ENCODE peak calls at places on chromosomes 12 and 14, in five cellular contexts. One of them, this sample, is unnamed.

GRCh38 chr12:47361389-47362031 is 281.8 kb upstream of the AMIGO2 start:
- DNase-seq in ovary: peak
- DNase-seq in astrocyte: no peak
- DNase-seq in AG04450: no peak
- DNase-seq in left ventricle myocardium inferior: no peak
- DNase-seq in this sample: no peak

GRCh38 chr12:85872497-85873091 is 1.5 kb upstream of the NTS start:
- DNase-seq in ovary: no peak
- DNase-seq in astrocyte: peak
- DNase-seq in AG04450: peak
- DNase-seq in left ventricle myocardium inferior: no peak
- DNase-seq in this sample: peak

GRCh38 chr14:60862283-60862682 is 118.6 kb downstream of the TRMT5 start:
- DNase-seq in ovary: peak
- DNase-seq in astrocyte: no peak
- DNase-seq in AG04450: no peak
- DNase-seq in left ventricle myocardium inferior: no peak
- DNase-seq in this sample: no peak

GRCh38 chr12:93180566-93180965 is 197.2 kb upstream of the NUDT4 start:
- DNase-seq in ovary: no peak
- DNase-seq in astrocyte: no peak
- DNase-seq in AG04450: no peak
- DNase-seq in left ventricle myocardium inferior: no peak
- DNase-seq in this sample: no peak

GRCh38 chr12:54294152-54294913 is 6.5 kb downstream of the NFE2 start:
- DNase-seq in ovary: no peak
- DNase-seq in astrocyte: no peak
- DNase-seq in AG04450: no peak
- DNase-seq in left ventricle myocardium inferior: peak
- DNase-seq in this sample: no peak

GRCh38 chr12:13036881-13037280 is 7.3 kb upstream of the FAM234B start:
- DNase-seq in ovary: no peak
- DNase-seq in astrocyte: no peak
- DNase-seq in AG04450: peak
- DNase-seq in left ventricle myocardium inferior: no peak
- DNase-seq in this sample: no peak

GRCh38 chr14:63632932-63633514 is 8.6 kb downstream of the WDR89 start:
- DNase-seq in ovary: no peak
- DNase-seq in astrocyte: no peak
- DNase-seq in AG04450: no peak
- DNase-seq in left ventricle myocardium inferior: no peak
- DNase-seq in this sample: no peak

GRCh38 chr14:90368946-90369721 is 27.7 kb upstream of the CALM1 start:
- DNase-seq in ovary: no peak
- DNase-seq in astrocyte: peak
- DNase-seq in AG04450: no peak
- DNase-seq in left ventricle myocardium inferior: no peak
- DNase-seq in this sample: no peak

GRCh38 chr12:13342971-13343370 is 146.4 kb downstream of the EMP1 start:
- DNase-seq in ovary: no peak
- DNase-seq in astrocyte: peak
- DNase-seq in AG04450: no peak
- DNase-seq in left ventricle myocardium inferior: no peak
- DNase-seq in this sample: no peak

GRCh38 chr12:21912318-21912717 is 28.9 kb downstream of the ABCC9 start:
- DNase-seq in ovary: no peak
- DNase-seq in astrocyte: peak
- DNase-seq in AG04450: no peak
- DNase-seq in left ventricle myocardium inferior: no peak
- DNase-seq in this sample: no peak

GRCh38 chr12:131287938-131288797 is 334.5 kb downstream of the ADGRD1 start:
- DNase-seq in ovary: no peak
- DNase-seq in astrocyte: no peak
- DNase-seq in AG04450: no peak
- DNase-seq in left ventricle myocardium inferior: no peak
- DNase-seq in this sample: no peak

GRCh38 chr14:63918411-63918810 is 65.6 kb downstream of the SYNE2 start:
- DNase-seq in ovary: no peak
- DNase-seq in astrocyte: no peak
- DNase-seq in AG04450: no peak
- DNase-seq in left ventricle myocardium inferior: no peak
- DNase-seq in this sample: peak

GRCh38 chr14:101706509-101707284 is 54.8 kb upstream of the PPP2R5C start:
- DNase-seq in ovary: no peak
- DNase-seq in astrocyte: no peak
- DNase-seq in AG04450: no peak
- DNase-seq in left ventricle myocardium inferior: no peak
- DNase-seq in this sample: no peak

GRCh38 chr12:116241157-116241772 is 36.2 kb downstream of the MED13L start:
- DNase-seq in ovary: no peak
- DNase-seq in astrocyte: no peak
- DNase-seq in AG04450: no peak
- DNase-seq in left ventricle myocardium inferior: no peak
- DNase-seq in this sample: no peak

GRCh38 chr12:49057888-49058287 is 2.7 kb downstream of the KMT2D start:
- DNase-seq in ovary: no peak
- DNase-seq in astrocyte: no peak
- DNase-seq in AG04450: no peak
- DNase-seq in left ventricle myocardium inferior: no peak
- DNase-seq in this sample: no peak

GRCh38 chr12:20865873-20866272 is 55.4 kb downstream of the SLCO1B3 start:
- DNase-seq in ovary: no peak
- DNase-seq in astrocyte: peak
- DNase-seq in AG04450: no peak
- DNase-seq in left ventricle myocardium inferior: no peak
- DNase-seq in this sample: no peak

GRCh38 chr14:96245710-96246534 is 10.1 kb upstream of the BDKRB1 start:
- DNase-seq in ovary: no peak
- DNase-seq in astrocyte: peak
- DNase-seq in AG04450: no peak
- DNase-seq in left ventricle myocardium inferior: no peak
- DNase-seq in this sample: no peak

GRCh38 chr14:23186913-23187654 is 3.6 kb upstream of the SLC7A8 start:
- DNase-seq in ovary: no peak
- DNase-seq in astrocyte: peak
- DNase-seq in AG04450: peak
- DNase-seq in left ventricle myocardium inferior: no peak
- DNase-seq in this sample: no peak

GRCh38 chr14:100612879-100613455 is 25.8 kb upstream of the BEGAIN start:
- DNase-seq in ovary: no peak
- DNase-seq in astrocyte: no peak
- DNase-seq in AG04450: no peak
- DNase-seq in left ventricle myocardium inferior: no peak
- DNase-seq in this sample: no peak

GRCh38 chr14:32507029-32507984 is 178.2 kb downstream of the AKAP6 start:
- DNase-seq in ovary: no peak
- DNase-seq in astrocyte: peak
- DNase-seq in AG04450: peak
- DNase-seq in left ventricle myocardium inferior: no peak
- DNase-seq in this sample: peak

GRCh38 chr12:122835693-122836026 is 403 bp downstream of the HIP1R start:
- DNase-seq in ovary: no peak
- DNase-seq in astrocyte: no peak
- DNase-seq in AG04450: no peak
- DNase-seq in left ventricle myocardium inferior: no peak
- DNase-seq in this sample: no peak

GRCh38 chr12:113422929-113423669 is 919 bp downstream of the SDSL start:
- DNase-seq in ovary: no peak
- DNase-seq in astrocyte: no peak
- DNase-seq in AG04450: no peak
- DNase-seq in left ventricle myocardium inferior: no peak
- DNase-seq in this sample: no peak
- H3K4me3 ChIP-seq in ovary: peak
- H3K4me3 ChIP-seq in astrocyte: peak
- H3K4me3 ChIP-seq in AG04450: peak
- H3K4me3 ChIP-seq in left ventricle myocardium inferior: peak
- H3K4me3 ChIP-seq in this sample: peak

DNA sequence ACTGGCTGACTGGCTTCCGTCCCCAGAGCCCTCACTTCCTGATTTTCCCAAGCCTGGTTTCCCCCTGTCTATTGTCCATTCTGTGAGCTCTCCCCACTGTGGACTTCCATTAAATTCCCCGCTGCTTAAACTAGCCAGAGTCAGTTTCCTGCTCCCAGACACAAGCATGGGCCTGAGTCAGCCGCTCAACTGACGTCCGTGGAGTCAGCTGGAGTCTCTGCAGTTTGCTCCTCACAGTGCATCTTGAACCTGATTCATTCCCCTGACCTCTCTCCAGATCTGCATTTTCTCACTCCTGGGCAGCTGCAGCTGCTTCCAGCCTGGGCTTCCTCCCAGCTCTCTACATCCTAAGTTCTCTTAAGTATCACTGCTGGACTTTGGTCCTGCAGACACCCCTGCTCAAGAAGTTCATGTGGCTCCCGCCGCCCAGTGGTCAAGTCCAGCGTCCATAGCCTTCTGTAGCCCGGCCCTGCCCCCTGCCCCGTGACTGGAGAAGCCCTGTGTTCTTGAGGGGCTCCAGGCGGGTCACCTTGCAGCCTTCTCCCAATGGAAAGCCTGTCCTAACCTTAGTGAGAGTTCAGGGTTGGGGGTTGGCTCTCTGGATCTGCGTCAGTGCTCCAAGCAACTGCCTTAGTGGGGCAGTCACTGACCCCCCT is 20.0 kb downstream of the NFKBIA start:
- DNase-seq in ovary: peak
- DNase-seq in astrocyte: peak
- DNase-seq in AG04450: peak
- DNase-seq in left ventricle myocardium inferior: peak
- DNase-seq in this sample: peak
- TF ChIP-seq CTCF in ovary: no peak
- TF ChIP-seq CTCF in astrocyte: no peak
- TF ChIP-seq CTCF in AG04450: peak
- TF ChIP-seq CTCF in left ventricle myocardium inferior: peak
- TF ChIP-seq CTCF in this sample: peak

GRCh38 chr12:6791931-6792520 is 2.7 kb downstream of the CD4 start:
- DNase-seq in ovary: no peak
- DNase-seq in astrocyte: no peak
- DNase-seq in AG04450: no peak
- DNase-seq in left ventricle myocardium inferior: no peak
- DNase-seq in this sample: no peak
- H3K4me3 ChIP-seq in ovary: no peak
- H3K4me3 ChIP-seq in astrocyte: no peak
- H3K4me3 ChIP-seq in AG04450: no peak
- H3K4me3 ChIP-seq in left ventricle myocardium inferior: peak
- H3K4me3 ChIP-seq in this sample: no peak

GRCh38 chr12:113119980-113120669 is 15.4 kb downstream of the RASAL1 start:
- DNase-seq in ovary: no peak
- DNase-seq in astrocyte: no peak
- DNase-seq in AG04450: no peak
- DNase-seq in left ventricle myocardium inferior: no peak
- DNase-seq in this sample: no peak
- TF ChIP-seq CTCF in ovary: no peak
- TF ChIP-seq CTCF in astrocyte: no peak
- TF ChIP-seq CTCF in AG04450: no peak
- TF ChIP-seq CTCF in left ventricle myocardium inferior: no peak
- TF ChIP-seq CTCF in this sample: no peak

GRCh38 chr14:69613312-69614073 is 2.1 kb downstream of the SUSD6 start:
- DNase-seq in ovary: no peak
- DNase-seq in astrocyte: no peak
- DNase-seq in AG04450: no peak
- DNase-seq in left ventricle myocardium inferior: no peak
- DNase-seq in this sample: no peak
- H3K4me3 ChIP-seq in ovary: peak
- H3K4me3 ChIP-seq in astrocyte: peak
- H3K4me3 ChIP-seq in AG04450: peak
- H3K4me3 ChIP-seq in left ventricle myocardium inferior: peak
- H3K4me3 ChIP-seq in this sample: peak

GRCh38 chr14:21825147-21825743 is 151.6 kb upstream of the OR4E1 start:
- DNase-seq in ovary: no peak
- DNase-seq in astrocyte: no peak
- DNase-seq in AG04450: no peak
- DNase-seq in left ventricle myocardium inferior: no peak
- DNase-seq in this sample: no peak
- TF ChIP-seq CTCF in ovary: no peak
- TF ChIP-seq CTCF in astrocyte: peak
- TF ChIP-seq CTCF in AG04450: peak
- TF ChIP-seq CTCF in left ventricle myocardium inferior: peak
- TF ChIP-seq CTCF in this sample: peak

GRCh38 chr12:110001596-110001995 is 2.4 kb downstream of the ANKRD13A start:
- DNase-seq in ovary: no peak
- DNase-seq in astrocyte: peak
- DNase-seq in AG04450: no peak
- DNase-seq in left ventricle myocardium inferior: no peak
- DNase-seq in this sample: no peak

GRCh38 chr12:110002691-110003515 is 3.7 kb downstream of the ANKRD13A start:
- DNase-seq in ovary: no peak
- DNase-seq in astrocyte: peak
- DNase-seq in AG04450: no peak
- DNase-seq in left ventricle myocardium inferior: no peak
- DNase-seq in this sample: no peak

GRCh38 chr12:110006115-110006514 is 6.9 kb downstream of the ANKRD13A start:
- DNase-seq in ovary: no peak
- DNase-seq in astrocyte: no peak
- DNase-seq in AG04450: no peak
- DNase-seq in left ventricle myocardium inferior: no peak
- DNase-seq in this sample: no peak

GRCh38 chr12:110005319-110005973 is 6.2 kb downstream of the ANKRD13A start:
- DNase-seq in ovary: no peak
- DNase-seq in astrocyte: no peak
- DNase-seq in AG04450: no peak
- DNase-seq in left ventricle myocardium inferior: no peak
- DNase-seq in this sample: no peak

GRCh38 chr12:110004598-110004997 is 5.4 kb downstream of the ANKRD13A start:
- DNase-seq in ovary: no peak
- DNase-seq in astrocyte: no peak
- DNase-seq in AG04450: no peak
- DNase-seq in left ventricle myocardium inferior: no peak
- DNase-seq in this sample: no peak
- H3K4me3 ChIP-seq in ovary: no peak
- H3K4me3 ChIP-seq in astrocyte: no peak
- H3K4me3 ChIP-seq in AG04450: no peak
- H3K4me3 ChIP-seq in left ventricle myocardium inferior: no peak
- H3K4me3 ChIP-seq in this sample: no peak

GRCh38 chr14:94746131-94746530 is 23.8 kb downstream of the GSC start:
- DNase-seq in ovary: no peak
- DNase-seq in astrocyte: no peak
- DNase-seq in AG04450: no peak
- DNase-seq in left ventricle myocardium inferior: no peak
- DNase-seq in this sample: no peak

GRCh38 chr14:94751956-94752355 is 18.0 kb downstream of the GSC start:
- DNase-seq in ovary: no peak
- DNase-seq in astrocyte: no peak
- DNase-seq in AG04450: no peak
- DNase-seq in left ventricle myocardium inferior: no peak
- DNase-seq in this sample: no peak

GRCh38 chr14:94750371-94750770 is 19.5 kb downstream of the GSC start:
- DNase-seq in ovary: no peak
- DNase-seq in astrocyte: no peak
- DNase-seq in AG04450: no peak
- DNase-seq in left ventricle myocardium inferior: no peak
- DNase-seq in this sample: no peak

GRCh38 chr14:94751321-94751720 is 18.6 kb downstream of the GSC start:
- DNase-seq in ovary: no peak
- DNase-seq in astrocyte: no peak
- DNase-seq in AG04450: no peak
- DNase-seq in left ventricle myocardium inferior: no peak
- DNase-seq in this sample: no peak

GRCh38 chr14:94748667-94749347 is 21.1 kb downstream of the GSC start:
- DNase-seq in ovary: no peak
- DNase-seq in astrocyte: no peak
- DNase-seq in AG04450: no peak
- DNase-seq in left ventricle myocardium inferior: no peak
- DNase-seq in this sample: no peak
- TF ChIP-seq CTCF in ovary: no peak
- TF ChIP-seq CTCF in astrocyte: peak
- TF ChIP-seq CTCF in AG04450: peak
- TF ChIP-seq CTCF in left ventricle myocardium inferior: peak
- TF ChIP-seq CTCF in this sample: peak

This sample was measured in epithelial cell of proximal tubule.